ENCODE peak calls at places on chromosome 22, in eight cellular contexts. One of them, this sample, is unnamed.
A peak's percentile ranks its signal among the peaks of the same experiment; 100 is the strongest.

GRCh38 chr22:46122511-46122971 is 27.8 kb upstream of the PPARA start:
- DNase-seq in breast epithelium: no peak
- DNase-seq in esophagus squamous epithelium: no peak
- DNase-seq in dorsolateral prefrontal cortex: peak; percentile 75
- DNase-seq in CD8-positive, alpha-beta T cell: peak; percentile 39
- DNase-seq in tibial nerve: peak; percentile 66
- DNase-seq in heart right ventricle: peak; percentile 71
- DNase-seq in psoas muscle: peak; percentile 81
- DNase-seq in this sample: no peak

GRCh38 chr22:40348025-40348658 is 1.8 kb downstream of the ADSL start:
- DNase-seq in breast epithelium: no peak
- DNase-seq in esophagus squamous epithelium: no peak
- DNase-seq in dorsolateral prefrontal cortex: peak; percentile 54
- DNase-seq in CD8-positive, alpha-beta T cell: peak; percentile 36
- DNase-seq in tibial nerve: peak; percentile 37
- DNase-seq in heart right ventricle: peak; percentile 23
- DNase-seq in psoas muscle: peak; percentile 39
- DNase-seq in this sample: no peak

GRCh38 chr22:29480512-29481264 is 670 bp downstream of the NEFH start:
- DNase-seq in breast epithelium: no peak
- DNase-seq in esophagus squamous epithelium: no peak
- DNase-seq in dorsolateral prefrontal cortex: peak; percentile 77
- DNase-seq in CD8-positive, alpha-beta T cell: no peak
- DNase-seq in tibial nerve: no peak
- DNase-seq in heart right ventricle: no peak
- DNase-seq in psoas muscle: peak; percentile 34
- DNase-seq in this sample: no peak

GRCh38 chr22:43743131-43743530 is 69.0 kb downstream of the EFCAB6 start:
- DNase-seq in breast epithelium: no peak
- DNase-seq in esophagus squamous epithelium: no peak
- DNase-seq in dorsolateral prefrontal cortex: no peak
- DNase-seq in CD8-positive, alpha-beta T cell: no peak
- DNase-seq in tibial nerve: no peak
- DNase-seq in heart right ventricle: no peak
- DNase-seq in psoas muscle: no peak
- DNase-seq in this sample: no peak

GRCh38 chr22:32535531-32536190 is 61.0 kb downstream of the FBXO7 start:
- DNase-seq in breast epithelium: no peak
- DNase-seq in esophagus squamous epithelium: no peak
- DNase-seq in dorsolateral prefrontal cortex: no peak
- DNase-seq in CD8-positive, alpha-beta T cell: no peak
- DNase-seq in tibial nerve: no peak
- DNase-seq in heart right ventricle: no peak
- DNase-seq in psoas muscle: no peak
- DNase-seq in this sample: no peak

GRCh38 chr22:41940853-41941765 is 5.8 kb downstream of the CENPM start:
- DNase-seq in breast epithelium: peak; percentile 85
- DNase-seq in esophagus squamous epithelium: no peak
- DNase-seq in dorsolateral prefrontal cortex: peak; percentile 86
- DNase-seq in CD8-positive, alpha-beta T cell: peak; percentile 78
- DNase-seq in tibial nerve: peak; percentile 80
- DNase-seq in heart right ventricle: peak; percentile 84
- DNase-seq in psoas muscle: peak; percentile 86
- DNase-seq in this sample: peak; percentile 90

GRCh38 chr22:47034905-47035419 is 272.5 kb downstream of the TBC1D22A start:
- DNase-seq in breast epithelium: no peak
- DNase-seq in esophagus squamous epithelium: no peak
- DNase-seq in dorsolateral prefrontal cortex: no peak
- DNase-seq in CD8-positive, alpha-beta T cell: no peak
- DNase-seq in tibial nerve: no peak
- DNase-seq in heart right ventricle: no peak
- DNase-seq in psoas muscle: no peak
- DNase-seq in this sample: peak; percentile 48

GRCh38 chr22:46062971-46063631 is 86.1 kb upstream of the WNT7B start:
- DNase-seq in breast epithelium: peak; percentile 43
- DNase-seq in esophagus squamous epithelium: no peak
- DNase-seq in dorsolateral prefrontal cortex: peak; percentile 41
- DNase-seq in CD8-positive, alpha-beta T cell: no peak
- DNase-seq in tibial nerve: peak; percentile 11
- DNase-seq in heart right ventricle: no peak
- DNase-seq in psoas muscle: no peak
- DNase-seq in this sample: peak; percentile 64

GRCh38 chr22:47047321-47048122 is 285.1 kb downstream of the TBC1D22A start:
- DNase-seq in breast epithelium: no peak
- DNase-seq in esophagus squamous epithelium: no peak
- DNase-seq in dorsolateral prefrontal cortex: no peak
- DNase-seq in CD8-positive, alpha-beta T cell: no peak
- DNase-seq in tibial nerve: no peak
- DNase-seq in heart right ventricle: no peak
- DNase-seq in psoas muscle: no peak
- DNase-seq in this sample: no peak

DNA sequence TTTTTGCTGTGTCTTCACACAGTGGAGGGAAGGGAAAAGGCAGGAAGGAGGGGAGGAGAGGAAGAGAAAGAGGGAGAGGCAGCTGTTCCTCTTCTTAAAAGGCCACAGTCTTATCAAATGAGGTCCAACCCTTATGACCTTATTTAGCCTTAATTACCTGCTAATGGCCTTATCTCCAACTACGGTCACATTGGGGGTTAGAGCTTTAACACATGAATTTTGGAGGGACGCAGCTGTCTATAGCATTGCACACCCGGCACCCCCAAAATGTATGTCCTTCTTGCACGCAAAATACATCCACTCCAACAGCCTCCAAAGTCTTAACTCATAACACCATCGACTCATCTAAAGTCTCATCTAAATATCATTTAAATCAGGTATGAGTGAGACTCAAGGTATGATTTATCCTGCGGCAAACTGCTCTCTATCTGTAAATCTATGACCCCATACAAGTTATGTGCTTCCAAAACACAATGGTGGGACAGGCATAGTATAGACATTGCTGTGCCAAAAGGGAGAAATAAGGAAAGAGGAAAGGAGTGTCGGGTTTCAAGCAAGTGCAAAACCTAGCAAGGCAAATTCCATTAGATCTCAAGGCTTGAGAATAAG is 45.0 kb upstream of the ASPHD2 start:
- DNase-seq in breast epithelium: no peak
- DNase-seq in esophagus squamous epithelium: no peak
- DNase-seq in dorsolateral prefrontal cortex: no peak
- DNase-seq in CD8-positive, alpha-beta T cell: no peak
- DNase-seq in tibial nerve: no peak
- DNase-seq in heart right ventricle: no peak
- DNase-seq in psoas muscle: no peak
- DNase-seq in this sample: no peak
- H3K27me3 ChIP-seq in breast epithelium: no peaks in the 10 kb centered on the region
- H3K27me3 ChIP-seq in esophagus squamous epithelium: no peaks in the 10 kb centered on the region
- H3K27me3 ChIP-seq in dorsolateral prefrontal cortex: no peaks in the 10 kb centered on the region
- H3K27me3 ChIP-seq in CD8-positive, alpha-beta T cell: no peaks in the 10 kb centered on the region
- H3K27me3 ChIP-seq in tibial nerve: no peaks in the 10 kb centered on the region
- H3K27me3 ChIP-seq in heart right ventricle: peaks cover 7% of the 10 kb centered on the region
- H3K27me3 ChIP-seq in psoas muscle: no peaks in the 10 kb centered on the region
- H3K27me3 ChIP-seq in this sample: peaks cover 35% of the 10 kb centered on the region

GRCh38 chr22:20089226-20089976 is 9.4 kb downstream of the DGCR8 start:
- DNase-seq in breast epithelium: no peak
- DNase-seq in esophagus squamous epithelium: no peak
- DNase-seq in dorsolateral prefrontal cortex: peak; percentile 12
- DNase-seq in CD8-positive, alpha-beta T cell: no peak
- DNase-seq in tibial nerve: no peak
- DNase-seq in heart right ventricle: no peak
- DNase-seq in psoas muscle: no peak
- DNase-seq in this sample: no peak
- H3K27me3 ChIP-seq in breast epithelium: no peaks in the 10 kb centered on the region
- H3K27me3 ChIP-seq in esophagus squamous epithelium: no peaks in the 10 kb centered on the region
- H3K27me3 ChIP-seq in dorsolateral prefrontal cortex: no peaks in the 10 kb centered on the region
- H3K27me3 ChIP-seq in CD8-positive, alpha-beta T cell: no peaks in the 10 kb centered on the region
- H3K27me3 ChIP-seq in tibial nerve: no peaks in the 10 kb centered on the region
- H3K27me3 ChIP-seq in heart right ventricle: no peaks in the 10 kb centered on the region
- H3K27me3 ChIP-seq in psoas muscle: no peaks in the 10 kb centered on the region
- H3K27me3 ChIP-seq in this sample: no peaks in the 10 kb centered on the region

GRCh38 chr22:26409705-26410376 is 19.2 kb upstream of the ASPHD2 start:
- DNase-seq in breast epithelium: no peak
- DNase-seq in esophagus squamous epithelium: no peak
- DNase-seq in dorsolateral prefrontal cortex: no peak
- DNase-seq in CD8-positive, alpha-beta T cell: no peak
- DNase-seq in tibial nerve: no peak
- DNase-seq in heart right ventricle: no peak
- DNase-seq in psoas muscle: no peak
- DNase-seq in this sample: no peak
- H3K27me3 ChIP-seq in breast epithelium: no peaks in the 10 kb centered on the region
- H3K27me3 ChIP-seq in esophagus squamous epithelium: no peaks in the 10 kb centered on the region
- H3K27me3 ChIP-seq in dorsolateral prefrontal cortex: no peaks in the 10 kb centered on the region
- H3K27me3 ChIP-seq in CD8-positive, alpha-beta T cell: no peaks in the 10 kb centered on the region
- H3K27me3 ChIP-seq in tibial nerve: no peaks in the 10 kb centered on the region
- H3K27me3 ChIP-seq in heart right ventricle: peaks cover 14% of the 10 kb centered on the region
- H3K27me3 ChIP-seq in psoas muscle: no peaks in the 10 kb centered on the region
- H3K27me3 ChIP-seq in this sample: peaks cover 15% of the 10 kb centered on the region

GRCh38 chr22:19151329-19152191 is 1.5 kb upstream of the GSC2 start:
- DNase-seq in breast epithelium: no peak
- DNase-seq in esophagus squamous epithelium: no peak
- DNase-seq in dorsolateral prefrontal cortex: no peak
- DNase-seq in CD8-positive, alpha-beta T cell: no peak
- DNase-seq in tibial nerve: no peak
- DNase-seq in heart right ventricle: no peak
- DNase-seq in psoas muscle: no peak
- DNase-seq in this sample: no peak

GRCh38 chr22:19148417-19149046 is 1.6 kb downstream of the GSC2 start:
- DNase-seq in breast epithelium: no peak
- DNase-seq in esophagus squamous epithelium: no peak
- DNase-seq in dorsolateral prefrontal cortex: no peak
- DNase-seq in CD8-positive, alpha-beta T cell: no peak
- DNase-seq in tibial nerve: no peak
- DNase-seq in heart right ventricle: no peak
- DNase-seq in psoas muscle: no peak
- DNase-seq in this sample: no peak

GRCh38 chr22:19150482-19151328 is 613 bp upstream of the GSC2 start:
- DNase-seq in breast epithelium: no peak
- DNase-seq in esophagus squamous epithelium: no peak
- DNase-seq in dorsolateral prefrontal cortex: no peak
- DNase-seq in CD8-positive, alpha-beta T cell: no peak
- DNase-seq in tibial nerve: no peak
- DNase-seq in heart right ventricle: no peak
- DNase-seq in psoas muscle: no peak
- DNase-seq in this sample: no peak

GRCh38 chr22:19149047-19149883 is 827 bp downstream of the GSC2 start:
- DNase-seq in breast epithelium: no peak
- DNase-seq in esophagus squamous epithelium: no peak
- DNase-seq in dorsolateral prefrontal cortex: no peak
- DNase-seq in CD8-positive, alpha-beta T cell: no peak
- DNase-seq in tibial nerve: no peak
- DNase-seq in heart right ventricle: no peak
- DNase-seq in psoas muscle: no peak
- DNase-seq in this sample: no peak

DNA sequence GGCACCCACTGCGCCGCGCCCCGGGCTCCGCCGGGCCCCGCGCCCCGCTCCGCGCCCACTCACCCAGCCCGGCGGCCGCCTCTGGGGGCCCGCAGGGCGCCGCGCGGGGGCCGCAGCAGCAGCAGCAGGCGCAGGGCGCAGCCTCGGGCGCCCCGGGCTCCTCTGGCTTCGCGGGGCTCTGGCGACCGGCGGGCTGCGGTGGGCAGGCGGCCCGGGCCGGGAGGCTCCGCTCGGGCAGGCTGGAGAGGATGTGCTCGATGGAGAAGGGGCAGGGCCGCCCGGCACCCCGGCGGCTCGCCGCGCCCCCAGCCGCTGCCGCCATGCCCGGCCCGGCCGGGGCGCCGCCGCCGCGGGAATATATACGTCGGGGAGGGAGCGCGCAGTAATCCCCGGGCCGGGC is at the start of gene GSC2:
- DNase-seq in breast epithelium: no peak
- DNase-seq in esophagus squamous epithelium: no peak
- DNase-seq in dorsolateral prefrontal cortex: no peak
- DNase-seq in CD8-positive, alpha-beta T cell: no peak
- DNase-seq in tibial nerve: no peak
- DNase-seq in heart right ventricle: no peak
- DNase-seq in psoas muscle: no peak
- DNase-seq in this sample: no peak
- H3K27me3 ChIP-seq in breast epithelium: peaks cover 7% of the 10 kb centered on the region
- H3K27me3 ChIP-seq in esophagus squamous epithelium: peaks cover 20% of the 10 kb centered on the region
- H3K27me3 ChIP-seq in dorsolateral prefrontal cortex: peaks cover 40% of the 10 kb centered on the region
- H3K27me3 ChIP-seq in CD8-positive, alpha-beta T cell: peaks cover 26% of the 10 kb centered on the region
- H3K27me3 ChIP-seq in tibial nerve: no peaks in the 10 kb centered on the region
- H3K27me3 ChIP-seq in heart right ventricle: peaks cover 42% of the 10 kb centered on the region
- H3K27me3 ChIP-seq in psoas muscle: no peaks in the 10 kb centered on the region
- H3K27me3 ChIP-seq in this sample: peaks cover 64% of the 10 kb centered on the region

GRCh38 chr22:50605349-50606074 is 4.9 kb downstream of the MAPK8IP2 start:
- DNase-seq in breast epithelium: no peak
- DNase-seq in esophagus squamous epithelium: no peak
- DNase-seq in dorsolateral prefrontal cortex: no peak
- DNase-seq in CD8-positive, alpha-beta T cell: no peak
- DNase-seq in tibial nerve: no peak
- DNase-seq in heart right ventricle: no peak
- DNase-seq in psoas muscle: no peak
- DNase-seq in this sample: no peak

GRCh38 chr22:50604256-50604580 is 3.6 kb downstream of the MAPK8IP2 start:
- DNase-seq in breast epithelium: no peak
- DNase-seq in esophagus squamous epithelium: no peak
- DNase-seq in dorsolateral prefrontal cortex: no peak
- DNase-seq in CD8-positive, alpha-beta T cell: no peak
- DNase-seq in tibial nerve: no peak
- DNase-seq in heart right ventricle: no peak
- DNase-seq in psoas muscle: no peak
- DNase-seq in this sample: no peak

GRCh38 chr22:50602338-50602700 is 1.7 kb downstream of the MAPK8IP2 start:
- DNase-seq in breast epithelium: no peak
- DNase-seq in esophagus squamous epithelium: no peak
- DNase-seq in dorsolateral prefrontal cortex: no peak
- DNase-seq in CD8-positive, alpha-beta T cell: no peak
- DNase-seq in tibial nerve: no peak
- DNase-seq in heart right ventricle: no peak
- DNase-seq in psoas muscle: no peak
- DNase-seq in this sample: no peak

GRCh38 chr22:50604623-50605348 is 4.2 kb downstream of the MAPK8IP2 start:
- DNase-seq in breast epithelium: no peak
- DNase-seq in esophagus squamous epithelium: no peak
- DNase-seq in dorsolateral prefrontal cortex: no peak
- DNase-seq in CD8-positive, alpha-beta T cell: no peak
- DNase-seq in tibial nerve: no peak
- DNase-seq in heart right ventricle: no peak
- DNase-seq in psoas muscle: no peak
- DNase-seq in this sample: no peak

DNA sequence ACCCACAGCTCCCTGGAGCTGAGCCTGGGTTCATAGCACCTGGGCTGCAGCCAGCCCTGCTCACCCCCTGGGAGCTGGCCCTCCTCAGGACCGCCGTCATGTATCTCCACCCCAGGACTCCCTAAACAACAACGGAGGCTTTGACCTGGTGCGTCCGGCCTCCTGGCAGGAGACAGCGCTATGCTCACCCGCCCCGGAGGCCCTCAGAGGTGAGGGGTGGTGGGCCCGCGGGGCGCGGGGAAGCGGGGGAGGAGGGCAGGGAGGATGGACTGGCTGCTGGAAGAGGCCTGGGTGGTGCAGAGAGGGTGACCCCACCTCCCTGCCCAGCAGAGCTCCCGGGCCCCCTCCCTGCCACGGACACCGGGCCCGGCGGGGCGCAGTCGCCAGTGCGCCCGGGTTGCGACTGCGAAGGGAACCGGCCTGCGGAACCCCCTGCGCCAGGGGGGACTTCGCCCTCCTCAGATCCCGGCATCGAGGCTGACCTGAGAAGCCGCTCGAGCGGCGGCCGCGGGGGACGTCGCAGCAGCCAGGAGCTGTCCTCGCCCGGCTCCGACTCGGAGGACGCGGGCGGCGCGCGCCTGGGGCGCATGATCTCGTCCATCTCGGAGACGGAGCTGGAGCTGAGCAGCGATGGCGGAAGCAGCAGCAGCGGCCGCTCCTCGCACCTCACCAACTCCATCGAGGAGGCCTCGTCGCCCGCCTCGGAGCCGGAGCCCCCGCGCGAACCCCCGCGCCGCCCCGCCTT is 3.1 kb downstream of the MAPK8IP2 start:
- DNase-seq in breast epithelium: no peak
- DNase-seq in esophagus squamous epithelium: no peak
- DNase-seq in dorsolateral prefrontal cortex: no peak
- DNase-seq in CD8-positive, alpha-beta T cell: no peak
- DNase-seq in tibial nerve: no peak
- DNase-seq in heart right ventricle: no peak
- DNase-seq in psoas muscle: no peak
- DNase-seq in this sample: no peak
- H3K27me3 ChIP-seq in breast epithelium: no peaks in the 10 kb centered on the region
- H3K27me3 ChIP-seq in esophagus squamous epithelium: no peaks in the 10 kb centered on the region
- H3K27me3 ChIP-seq in dorsolateral prefrontal cortex: no peaks in the 10 kb centered on the region
- H3K27me3 ChIP-seq in CD8-positive, alpha-beta T cell: peaks cover 13% of the 10 kb centered on the region
- H3K27me3 ChIP-seq in tibial nerve: no peaks in the 10 kb centered on the region
- H3K27me3 ChIP-seq in heart right ventricle: peaks cover 63% of the 10 kb centered on the region
- H3K27me3 ChIP-seq in psoas muscle: no peaks in the 10 kb centered on the region
- H3K27me3 ChIP-seq in this sample: peaks cover 93% of the 10 kb centered on the region